ENCODE peak calls at places on chromosomes 1 and 21, in ten cellular contexts. S, Q, J, C, X, H, L, O, F and E are unnamed samples.

GRCh38 chr1:170692866-170693575 is 29.1 kb downstream of the PRRX1 start:
- DNase-seq in S (no peak), Q (no peak), J (no peak), C (no peak), X (no peak), H (no peak), L (peak; percentile 88), O (no peak), F (no peak), E (no peak)

GRCh38 chr21:34580181-34580700 is 34.7 kb downstream of the RCAN1 start:
- DNase-seq in S (peak; percentile 48), Q (no peak), J (no peak), C (peak; percentile 65), X (no peak), H (peak; percentile 23), L (peak; percentile 3), O (no peak), F (no peak), E (no peak)

GRCh38 chr1:184664042-184664659 is 90.5 kb downstream of the EDEM3 start:
- DNase-seq in S (peak; percentile 52), Q (no peak), J (peak; percentile 80), C (peak; percentile 79), X (peak; percentile 90), H (peak; percentile 85), L (peak; percentile 73), O (peak; percentile 81), F (peak; percentile 68), E (no peak)

GRCh38 chr1:151680812-151681211 is 35.8 kb downstream of the CELF3 start:
- DNase-seq in S (no peak), Q (no peak), J (peak; percentile 15), C (no peak), X (no peak), H (no peak), L (peak; percentile 79), O (no peak), F (no peak), E (no peak)

GRCh38 chr1:1273535-1274298 is at the start of gene UBE2J2:
- DNase-seq in S (peak; percentile 90), Q (peak; percentile 91), J (peak; percentile 89), C (peak; percentile 96), X (peak; percentile 99), H (peak; percentile 95), L (peak; percentile 90), O (peak; percentile 96), F (peak; percentile 100), E (peak; percentile 97)

GRCh38 chr1:171222961-171223360 is 25.3 kb upstream of the FMO1 start:
- DNase-seq in S (no peak), Q (no peak), J (no peak), C (no peak), X (no peak), H (no peak), L (peak; percentile 54), O (no peak), F (no peak), E (no peak)

GRCh38 chr1:24910751-24911650 is 19.1 kb downstream of the RUNX3 start:
- DNase-seq in S (peak; percentile 40), Q (peak; percentile 44), J (no peak), C (peak; percentile 65), X (peak; percentile 72), H (no peak), L (no peak), O (no peak), F (no peak), E (no peak)

GRCh38 chr1:150162862-150163706 is 13.4 kb downstream of the PLEKHO1 start:
- DNase-seq in S (peak; percentile 91), Q (no peak), J (no peak), C (peak; percentile 81), X (peak; percentile 85), H (peak; percentile 89), L (peak; percentile 98), O (peak; percentile 38), F (peak; percentile 78), E (no peak)

GRCh38 chr1:182348916-182349747 is 42.5 kb downstream of the GLUL start:
- DNase-seq in S (no peak), Q (no peak), J (no peak), C (no peak), X (no peak), H (peak; percentile 31), L (no peak), O (peak; percentile 7), F (no peak), E (no peak)

GRCh38 chr1:182347019-182347418 is 44.6 kb downstream of the GLUL start:
- DNase-seq in S (no peak), Q (no peak), J (no peak), C (no peak), X (no peak), H (no peak), L (no peak), O (no peak), F (no peak), E (no peak)

GRCh38 chr1:182351790-182352364 is 39.7 kb downstream of the GLUL start:
- DNase-seq in S (no peak), Q (no peak), J (no peak), C (no peak), X (no peak), H (no peak), L (no peak), O (no peak), F (no peak), E (no peak)

GRCh38 chr1:182355718-182356098 is 35.9 kb downstream of the GLUL start:
- DNase-seq in S (no peak), Q (no peak), J (no peak), C (no peak), X (no peak), H (no peak), L (no peak), O (no peak), F (no peak), E (no peak)

DNA sequence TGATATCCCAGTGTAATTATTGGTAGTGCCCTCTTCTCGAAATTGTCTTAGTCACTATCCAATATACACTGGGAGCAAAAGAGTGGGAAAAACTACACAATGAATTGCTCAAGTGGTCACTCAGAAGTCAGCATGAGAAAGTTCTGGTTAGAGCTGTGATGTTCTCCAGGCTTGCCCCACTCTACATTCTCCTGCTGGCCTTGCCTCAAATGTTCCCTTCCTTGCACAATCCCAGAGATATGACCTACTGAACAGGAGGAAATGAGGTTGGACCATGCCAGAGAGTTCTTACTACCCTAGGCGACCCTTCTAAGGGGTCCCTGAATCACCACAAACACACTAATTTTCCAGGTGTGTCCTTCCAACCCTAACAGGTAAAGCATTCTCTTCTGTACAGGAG is 40.8 kb downstream of the GLUL start:
- DNase-seq in S (peak; percentile 54), Q (no peak), J (no peak), C (no peak), X (no peak), H (peak; percentile 39), L (no peak), O (no peak), F (no peak), E (no peak)
- TF ChIP-seq CTCF in S (no peak), Q (no peak), J (no peak), C (no peak), X (no peak), H (no peak), L (no peak), O (no peak), F (no peak), E (no peak)

GRCh38 chr1:119713538-119714456 is 2.1 kb downstream of the PHGDH start:
- DNase-seq in S (no peak), Q (no peak), J (no peak), C (no peak), X (no peak), H (no peak), L (peak; percentile 69), O (no peak), F (no peak), E (no peak)

GRCh38 chr1:119712342-119713038 is 756 bp downstream of the PHGDH start:
- DNase-seq in S (peak; percentile 42), Q (no peak), J (peak; percentile 30), C (peak; percentile 65), X (peak; percentile 82), H (peak; percentile 87), L (peak; percentile 95), O (peak; percentile 62), F (peak; percentile 47), E (no peak)

GRCh38 chr1:119715542-119715941 is 3.8 kb downstream of the PHGDH start:
- DNase-seq in S (no peak), Q (no peak), J (no peak), C (no peak), X (no peak), H (no peak), L (peak; percentile 27), O (no peak), F (no peak), E (no peak)

GRCh38 chr1:119713039-119713537 is 1.4 kb downstream of the PHGDH start:
- DNase-seq in S (no peak), Q (no peak), J (no peak), C (no peak), X (no peak), H (peak; percentile 26), L (no peak), O (no peak), F (no peak), E (no peak)

GRCh38 chr1:119714583-119714982 is 2.8 kb downstream of the PHGDH start:
- DNase-seq in S (no peak), Q (no peak), J (no peak), C (no peak), X (no peak), H (no peak), L (peak; percentile 69), O (no peak), F (no peak), E (no peak)
- TF ChIP-seq CTCF in S (no peak), Q (no peak), J (no peak), C (no peak), X (no peak), H (no peak), L (no peak), O (no peak), F (no peak), E (no peak)

GRCh38 chr21:44812640-44813039 is 5.2 kb downstream of the SUMO3 start:
- DNase-seq in S (no peak), Q (no peak), J (no peak), C (no peak), X (no peak), H (no peak), L (no peak), O (no peak), F (no peak), E (no peak)

GRCh38 chr21:44815225-44815624 is 2.6 kb downstream of the SUMO3 start:
- DNase-seq in S (no peak), Q (no peak), J (no peak), C (no peak), X (no peak), H (no peak), L (no peak), O (no peak), F (no peak), E (no peak)

GRCh38 chr21:44813149-44813548 is 4.7 kb downstream of the SUMO3 start:
- DNase-seq in S (no peak), Q (no peak), J (no peak), C (no peak), X (no peak), H (no peak), L (no peak), O (no peak), F (no peak), E (no peak)

GRCh38 chr21:44814498-44815023 is 3.3 kb downstream of the SUMO3 start:
- DNase-seq in S (no peak), Q (no peak), J (no peak), C (no peak), X (no peak), H (no peak), L (peak; percentile 22), O (no peak), F (no peak), E (no peak)

DNA sequence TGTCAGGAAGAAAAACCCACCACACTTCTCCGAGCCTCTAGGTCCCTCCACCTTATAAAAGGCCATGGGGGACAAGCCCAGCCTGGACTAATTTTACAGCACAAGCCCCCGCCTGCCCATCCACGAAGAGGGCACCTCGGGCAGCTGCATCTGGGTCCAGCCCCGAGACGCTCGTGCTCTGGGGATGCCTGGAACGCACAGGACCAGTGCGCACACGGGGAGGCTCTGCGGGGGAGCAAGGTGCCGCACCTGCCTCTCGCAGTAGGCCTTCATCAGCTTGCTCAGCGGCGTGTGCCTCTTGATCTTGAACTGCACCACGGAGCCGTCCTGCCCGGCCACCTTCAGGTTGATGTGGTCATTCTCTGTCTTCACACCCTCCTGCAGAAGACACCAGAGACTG is 4.1 kb downstream of the SUMO3 start:
- DNase-seq in S (no peak), Q (no peak), J (no peak), C (no peak), X (no peak), H (no peak), L (no peak), O (no peak), F (no peak), E (no peak)
- TF ChIP-seq CTCF in S (no peak), Q (no peak), J (no peak), C (no peak), X (no peak), H (no peak), L (no peak), O (no peak), F (no peak), E (no peak)

GRCh38 chr1:5596651-5597050 is 395.6 kb downstream of the NPHP4 start:
- DNase-seq in S (no peak), Q (no peak), J (no peak), C (no peak), X (no peak), H (no peak), L (no peak), O (no peak), F (no peak), E (no peak)

GRCh38 chr1:5598824-5599395 is 393.3 kb downstream of the NPHP4 start:
- DNase-seq in S (no peak), Q (no peak), J (no peak), C (no peak), X (no peak), H (no peak), L (no peak), O (no peak), F (no peak), E (no peak)

GRCh38 chr1:5599541-5599940 is 392.7 kb downstream of the NPHP4 start:
- DNase-seq in S (no peak), Q (no peak), J (no peak), C (no peak), X (no peak), H (no peak), L (no peak), O (no peak), F (no peak), E (no peak)

GRCh38 chr1:5597171-5597864 is 394.9 kb downstream of the NPHP4 start:
- DNase-seq in S (no peak), Q (no peak), J (no peak), C (no peak), X (no peak), H (no peak), L (no peak), O (no peak), F (no peak), E (no peak)

GRCh38 chr1:5597991-5598823 is 394.0 kb downstream of the NPHP4 start:
- DNase-seq in S (no peak), Q (no peak), J (no peak), C (no peak), X (no peak), H (no peak), L (no peak), O (no peak), F (no peak), E (no peak)
- TF ChIP-seq CTCF in S (no peak), Q (no peak), J (peak; percentile 18), C (no peak), X (no peak), H (no peak), L (no peak), O (peak; percentile 39), F (peak; percentile 9), E (no peak)